ENCODE peak calls at places on chromosomes 6 and 20, in seven cellular contexts. One of them, this sample, is unnamed.

GRCh38 chr6:16402501-16402900 is 164.1 kb downstream of the GMPR start:
- DNase-seq in endothelial cell of umbilical vein: peak; percentile 26
- DNase-seq in K562: no peak
- DNase-seq in stomach: no peak
- DNase-seq in lower leg skin: no peak
- DNase-seq in IMR-90: no peak
- DNase-seq in heart left ventricle: no peak
- DNase-seq in this sample: no peak

GRCh38 chr20:51276331-51276730 is 253.4 kb upstream of the KCNG1 start:
- DNase-seq in endothelial cell of umbilical vein: no peak
- DNase-seq in K562: no peak
- DNase-seq in stomach: no peak
- DNase-seq in lower leg skin: no peak
- DNase-seq in IMR-90: no peak
- DNase-seq in heart left ventricle: no peak
- DNase-seq in this sample: no peak

GRCh38 chr6:122780114-122780513 is 598 bp downstream of the FABP7 start:
- DNase-seq in endothelial cell of umbilical vein: no peak
- DNase-seq in K562: no peak
- DNase-seq in stomach: no peak
- DNase-seq in lower leg skin: no peak
- DNase-seq in IMR-90: no peak
- DNase-seq in heart left ventricle: no peak
- DNase-seq in this sample: no peak

GRCh38 chr6:938271-939046 is 245.5 kb upstream of the EXOC2 start:
- DNase-seq in endothelial cell of umbilical vein: no peak
- DNase-seq in K562: no peak
- DNase-seq in stomach: no peak
- DNase-seq in lower leg skin: no peak
- DNase-seq in IMR-90: no peak
- DNase-seq in heart left ventricle: no peak
- DNase-seq in this sample: no peak

GRCh38 chr20:21555470-21556120 is 41.7 kb upstream of the NKX2-2 start:
- DNase-seq in endothelial cell of umbilical vein: no peak
- DNase-seq in K562: no peak
- DNase-seq in stomach: no peak
- DNase-seq in lower leg skin: no peak
- DNase-seq in IMR-90: no peak
- DNase-seq in heart left ventricle: no peak
- DNase-seq in this sample: no peak

GRCh38 chr20:1327827-1328679 is 886 bp downstream of the SDCBP2 start:
- DNase-seq in endothelial cell of umbilical vein: no peak
- DNase-seq in K562: no peak
- DNase-seq in stomach: no peak
- DNase-seq in lower leg skin: peak; percentile 14
- DNase-seq in IMR-90: no peak
- DNase-seq in heart left ventricle: no peak
- DNase-seq in this sample: no peak

GRCh38 chr6:5466459-5466858 is 205.1 kb downstream of the FARS2 start:
- DNase-seq in endothelial cell of umbilical vein: peak; percentile 53
- DNase-seq in K562: no peak
- DNase-seq in stomach: no peak
- DNase-seq in lower leg skin: no peak
- DNase-seq in IMR-90: peak; percentile 88
- DNase-seq in heart left ventricle: no peak
- DNase-seq in this sample: peak; percentile 65

GRCh38 chr6:89413006-89413400 is 930 bp upstream of the RRAGD start:
- DNase-seq in endothelial cell of umbilical vein: no peak
- DNase-seq in K562: no peak
- DNase-seq in stomach: peak; percentile 44
- DNase-seq in lower leg skin: peak; percentile 18
- DNase-seq in IMR-90: no peak
- DNase-seq in heart left ventricle: no peak
- DNase-seq in this sample: no peak

GRCh38 chr6:69937402-69938131 is 71.2 kb downstream of the COL19A1 start:
- DNase-seq in endothelial cell of umbilical vein: no peak
- DNase-seq in K562: no peak
- DNase-seq in stomach: no peak
- DNase-seq in lower leg skin: no peak
- DNase-seq in IMR-90: no peak
- DNase-seq in heart left ventricle: no peak
- DNase-seq in this sample: no peak

GRCh38 chr6:160327981-160328380 is 20.2 kb upstream of the SLC22A3 start:
- DNase-seq in endothelial cell of umbilical vein: no peak
- DNase-seq in K562: no peak
- DNase-seq in stomach: no peak
- DNase-seq in lower leg skin: no peak
- DNase-seq in IMR-90: no peak
- DNase-seq in heart left ventricle: no peak
- DNase-seq in this sample: no peak

GRCh38 chr20:2754426-2754825 is 46.0 kb downstream of the CPXM1 start:
- DNase-seq in endothelial cell of umbilical vein: no peak
- DNase-seq in K562: no peak
- DNase-seq in stomach: no peak
- DNase-seq in lower leg skin: no peak
- DNase-seq in IMR-90: no peak
- DNase-seq in heart left ventricle: no peak
- DNase-seq in this sample: no peak

GRCh38 chr6:52063584-52064400 is 23.6 kb downstream of the PKHD1 start:
- DNase-seq in endothelial cell of umbilical vein: peak; percentile 17
- DNase-seq in K562: peak; percentile 32
- DNase-seq in stomach: peak; percentile 53
- DNase-seq in lower leg skin: no peak
- DNase-seq in IMR-90: peak; percentile 30
- DNase-seq in heart left ventricle: peak; percentile 30
- DNase-seq in this sample: peak; percentile 53

GRCh38 chr20:51528263-51529026 is 14.1 kb downstream of the NFATC2 start:
- DNase-seq in endothelial cell of umbilical vein: peak; percentile 14
- DNase-seq in K562: no peak
- DNase-seq in stomach: no peak
- DNase-seq in lower leg skin: no peak
- DNase-seq in IMR-90: no peak
- DNase-seq in heart left ventricle: no peak
- DNase-seq in this sample: no peak

GRCh38 chr20:44609511-44610312 is 27.3 kb downstream of the PKIG start:
- DNase-seq in endothelial cell of umbilical vein: peak; percentile 91
- DNase-seq in K562: peak; percentile 81
- DNase-seq in stomach: peak; percentile 91
- DNase-seq in lower leg skin: peak; percentile 87
- DNase-seq in IMR-90: peak; percentile 78
- DNase-seq in heart left ventricle: peak; percentile 90
- DNase-seq in this sample: peak; percentile 90

GRCh38 chr6:11009353-11009752 is 34.8 kb downstream of the ELOVL2 start:
- DNase-seq in endothelial cell of umbilical vein: no peak
- DNase-seq in K562: no peak
- DNase-seq in stomach: no peak
- DNase-seq in lower leg skin: no peak
- DNase-seq in IMR-90: peak; percentile 61
- DNase-seq in heart left ventricle: no peak
- DNase-seq in this sample: no peak

GRCh38 chr20:54345301-54345724 is 130.1 kb upstream of the DOK5 start:
- DNase-seq in endothelial cell of umbilical vein: peak; percentile 81
- DNase-seq in K562: no peak
- DNase-seq in stomach: no peak
- DNase-seq in lower leg skin: no peak
- DNase-seq in IMR-90: peak; percentile 87
- DNase-seq in heart left ventricle: no peak
- DNase-seq in this sample: no peak

GRCh38 chr6:9540126-9540525 is 874.7 kb downstream of the TFAP2A start:
- DNase-seq in endothelial cell of umbilical vein: peak; percentile 62
- DNase-seq in K562: no peak
- DNase-seq in stomach: no peak
- DNase-seq in lower leg skin: no peak
- DNase-seq in IMR-90: peak; percentile 25
- DNase-seq in heart left ventricle: no peak
- DNase-seq in this sample: no peak

GRCh38 chr6:7730411-7730810 is 4.5 kb downstream of the BMP6 start:
- DNase-seq in endothelial cell of umbilical vein: no peak
- DNase-seq in K562: no peak
- DNase-seq in stomach: no peak
- DNase-seq in lower leg skin: no peak
- DNase-seq in IMR-90: peak; percentile 20
- DNase-seq in heart left ventricle: no peak
- DNase-seq in this sample: no peak

GRCh38 chr20:397432-398237 is 10.5 kb upstream of the RBCK1 start:
- DNase-seq in endothelial cell of umbilical vein: no peak
- DNase-seq in K562: no peak
- DNase-seq in stomach: no peak
- DNase-seq in lower leg skin: no peak
- DNase-seq in IMR-90: no peak
- DNase-seq in heart left ventricle: no peak
- DNase-seq in this sample: no peak

GRCh38 chr6:31037169-31037568 is 26.9 kb downstream of the MUC22 start:
- DNase-seq in endothelial cell of umbilical vein: no peak
- DNase-seq in K562: no peak
- DNase-seq in stomach: no peak
- DNase-seq in lower leg skin: peak; percentile 23
- DNase-seq in IMR-90: no peak
- DNase-seq in heart left ventricle: no peak
- DNase-seq in this sample: no peak

DNA sequence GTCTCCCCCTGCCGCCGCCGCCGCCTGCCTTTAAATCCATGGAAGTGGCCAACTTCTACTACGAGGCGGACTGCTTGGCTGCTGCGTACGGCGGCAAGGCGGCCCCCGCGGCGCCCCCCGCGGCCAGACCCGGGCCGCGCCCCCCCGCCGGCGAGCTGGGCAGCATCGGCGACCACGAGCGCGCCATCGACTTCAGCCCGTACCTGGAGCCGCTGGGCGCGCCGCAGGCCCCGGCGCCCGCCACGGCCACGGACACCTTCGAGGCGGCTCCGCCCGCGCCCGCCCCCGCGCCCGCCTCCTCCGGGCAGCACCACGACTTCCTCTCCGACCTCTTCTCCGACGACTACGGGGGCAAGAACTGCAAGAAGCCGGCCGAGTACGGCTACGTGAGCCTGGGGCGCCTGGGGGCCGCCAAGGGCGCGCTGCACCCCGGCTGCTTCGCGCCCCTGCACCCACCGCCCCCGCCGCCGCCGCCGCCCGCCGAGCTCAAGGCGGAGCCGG is 485 bp downstream of the CEBPB start:
- DNase-seq in endothelial cell of umbilical vein: peak; percentile 36
- DNase-seq in K562: peak; percentile 75
- DNase-seq in stomach: peak; percentile 71
- DNase-seq in lower leg skin: peak; percentile 47
- DNase-seq in IMR-90: no peak
- DNase-seq in heart left ventricle: peak; percentile 81
- DNase-seq in this sample: peak; percentile 78
- TF ChIP-seq POLR2A in endothelial cell of umbilical vein: peak; percentile 33
- TF ChIP-seq POLR2A in K562: no peak
- TF ChIP-seq POLR2A in stomach: no peak
- TF ChIP-seq POLR2A in lower leg skin: no peak
- TF ChIP-seq POLR2A in IMR-90: no peak
- TF ChIP-seq POLR2A in heart left ventricle: no peak
- TF ChIP-seq POLR2A in this sample: peak; percentile 56

DNA sequence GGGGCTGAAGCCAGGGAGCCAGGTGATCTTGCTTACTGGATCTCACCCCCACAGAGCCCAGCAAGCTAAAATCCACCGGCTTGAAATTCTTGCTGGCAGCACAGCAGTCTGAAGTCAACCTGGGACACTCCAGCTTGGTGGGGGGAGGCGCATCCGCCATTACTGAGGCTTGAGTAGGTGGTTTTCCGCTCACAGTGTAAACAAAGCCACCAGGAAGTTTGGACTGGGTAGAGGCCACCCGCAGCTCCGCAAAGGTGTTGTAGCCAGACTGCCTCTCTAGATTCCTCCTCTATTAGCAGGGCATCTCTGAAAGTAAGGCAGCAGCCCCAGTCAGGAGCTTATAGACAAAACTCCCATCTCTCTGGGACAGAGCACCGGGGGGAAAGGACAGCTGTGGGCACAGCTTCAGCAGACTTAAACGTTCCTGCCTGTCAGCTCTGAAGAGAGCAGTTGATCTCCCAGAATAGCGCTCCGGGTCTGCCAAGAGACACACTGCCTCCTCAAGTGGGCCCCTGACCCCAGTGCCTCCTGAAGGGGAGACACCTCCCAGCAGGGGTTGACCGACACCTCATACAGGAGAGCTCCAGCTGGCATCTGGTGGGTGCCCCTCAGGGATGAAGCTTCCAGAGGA is 206.3 kb upstream of the KHDRBS2 start:
- DNase-seq in endothelial cell of umbilical vein: no peak
- DNase-seq in K562: no peak
- DNase-seq in stomach: no peak
- DNase-seq in lower leg skin: no peak
- DNase-seq in IMR-90: no peak
- DNase-seq in heart left ventricle: no peak
- DNase-seq in this sample: no peak
- TF ChIP-seq POLR2A in endothelial cell of umbilical vein: no peak
- TF ChIP-seq POLR2A in K562: no peak
- TF ChIP-seq POLR2A in stomach: no peak
- TF ChIP-seq POLR2A in lower leg skin: no peak
- TF ChIP-seq POLR2A in IMR-90: no peak
- TF ChIP-seq POLR2A in heart left ventricle: no peak
- TF ChIP-seq POLR2A in this sample: no peak

GRCh38 chr20:11917663-11918062 is at the start of gene BTBD3:
- DNase-seq in endothelial cell of umbilical vein: peak; percentile 86
- DNase-seq in K562: no peak
- DNase-seq in stomach: peak; percentile 83
- DNase-seq in lower leg skin: peak; percentile 46
- DNase-seq in IMR-90: peak; percentile 79
- DNase-seq in heart left ventricle: peak; percentile 77
- DNase-seq in this sample: peak; percentile 3
- TF ChIP-seq POLR2A in endothelial cell of umbilical vein: peak; percentile 17
- TF ChIP-seq POLR2A in K562: no peak
- TF ChIP-seq POLR2A in stomach: peak; percentile 87
- TF ChIP-seq POLR2A in lower leg skin: no peak
- TF ChIP-seq POLR2A in IMR-90: peak; percentile 62
- TF ChIP-seq POLR2A in heart left ventricle: no peak
- TF ChIP-seq POLR2A in this sample: peak; percentile 46

GRCh38 chr20:47360489-47361267 is 4.2 kb upstream of the ZMYND8 start:
- DNase-seq in endothelial cell of umbilical vein: peak; percentile 100
- DNase-seq in K562: peak; percentile 84
- DNase-seq in stomach: peak; percentile 86
- DNase-seq in lower leg skin: peak; percentile 79
- DNase-seq in IMR-90: peak; percentile 98
- DNase-seq in heart left ventricle: peak; percentile 96
- DNase-seq in this sample: peak; percentile 100
- TF ChIP-seq POLR2A in endothelial cell of umbilical vein: peak; percentile 97
- TF ChIP-seq POLR2A in K562: peak; percentile 71
- TF ChIP-seq POLR2A in stomach: no peak
- TF ChIP-seq POLR2A in lower leg skin: no peak
- TF ChIP-seq POLR2A in IMR-90: peak; percentile 81
- TF ChIP-seq POLR2A in heart left ventricle: no peak
- TF ChIP-seq POLR2A in this sample: peak; percentile 95